ENCODE peak calls at places on chromosomes 5 and 9, in seven cellular contexts. One of them, this sample, is unnamed.

GRCh38 chr9:22203371-22204138 is 194.4 kb upstream of the CDKN2B start:
- ATAC-seq in stimulated activated effector memory CD8-positive, alpha-beta T cell treated with anti-CD3 and anti-CD28 coated beads, Interleukin-12 subunit alpha, Interleukin-12 subunit beta, amount 100 ng/mL, for 72 hours: peak; percentile 47
- ATAC-seq in right lobe of liver: peak; percentile 47
- ATAC-seq in RWPE2: no peak
- ATAC-seq in activated naive CD8-positive, alpha-beta T cell treated with anti-CD3 and anti-CD28 coated beads, Interleukin-2, amount 10 ng/mL, durations not matched to agents 7 days and 5 days: no peak
- ATAC-seq in left ventricle myocardium superior: no peak
- ATAC-seq in activated CD8-positive, alpha-beta T cell treated with anti-CD3 and anti-CD28 coated beads for 36 hours: peak; percentile 73
- ATAC-seq in this sample: peak; percentile 69

GRCh38 chr9:29213374-29214161 is 1640.3 kb upstream of the C9orf72 start:
- ATAC-seq in stimulated activated effector memory CD8-positive, alpha-beta T cell treated with anti-CD3 and anti-CD28 coated beads, Interleukin-12 subunit alpha, Interleukin-12 subunit beta, amount 100 ng/mL, for 72 hours: peak; percentile 27
- ATAC-seq in right lobe of liver: peak; percentile 31
- ATAC-seq in RWPE2: peak; percentile 55
- ATAC-seq in activated naive CD8-positive, alpha-beta T cell treated with anti-CD3 and anti-CD28 coated beads, Interleukin-2, amount 10 ng/mL, durations not matched to agents 7 days and 5 days: no peak
- ATAC-seq in left ventricle myocardium superior: peak; percentile 15
- ATAC-seq in activated CD8-positive, alpha-beta T cell treated with anti-CD3 and anti-CD28 coated beads for 36 hours: no peak
- ATAC-seq in this sample: no peak

GRCh38 chr5:139273322-139273571 is 20.3 kb upstream of the MATR3 start:
- ATAC-seq in stimulated activated effector memory CD8-positive, alpha-beta T cell treated with anti-CD3 and anti-CD28 coated beads, Interleukin-12 subunit alpha, Interleukin-12 subunit beta, amount 100 ng/mL, for 72 hours: peak; percentile 52
- ATAC-seq in right lobe of liver: no peak
- ATAC-seq in RWPE2: peak; percentile 13
- ATAC-seq in activated naive CD8-positive, alpha-beta T cell treated with anti-CD3 and anti-CD28 coated beads, Interleukin-2, amount 10 ng/mL, durations not matched to agents 7 days and 5 days: no peak
- ATAC-seq in left ventricle myocardium superior: peak; percentile 52
- ATAC-seq in activated CD8-positive, alpha-beta T cell treated with anti-CD3 and anti-CD28 coated beads for 36 hours: peak; percentile 25
- ATAC-seq in this sample: no peak

GRCh38 chr5:154084255-154084654 is 45.5 kb downstream of the MFAP3 start:
- ATAC-seq in stimulated activated effector memory CD8-positive, alpha-beta T cell treated with anti-CD3 and anti-CD28 coated beads, Interleukin-12 subunit alpha, Interleukin-12 subunit beta, amount 100 ng/mL, for 72 hours: peak; percentile 46
- ATAC-seq in right lobe of liver: no peak
- ATAC-seq in RWPE2: no peak
- ATAC-seq in activated naive CD8-positive, alpha-beta T cell treated with anti-CD3 and anti-CD28 coated beads, Interleukin-2, amount 10 ng/mL, durations not matched to agents 7 days and 5 days: no peak
- ATAC-seq in left ventricle myocardium superior: no peak
- ATAC-seq in activated CD8-positive, alpha-beta T cell treated with anti-CD3 and anti-CD28 coated beads for 36 hours: no peak
- ATAC-seq in this sample: no peak

GRCh38 chr5:93665649-93666048 is 75.8 kb downstream of the POU5F2 start:
- ATAC-seq in stimulated activated effector memory CD8-positive, alpha-beta T cell treated with anti-CD3 and anti-CD28 coated beads, Interleukin-12 subunit alpha, Interleukin-12 subunit beta, amount 100 ng/mL, for 72 hours: no peak
- ATAC-seq in right lobe of liver: no peak
- ATAC-seq in RWPE2: no peak
- ATAC-seq in activated naive CD8-positive, alpha-beta T cell treated with anti-CD3 and anti-CD28 coated beads, Interleukin-2, amount 10 ng/mL, durations not matched to agents 7 days and 5 days: no peak
- ATAC-seq in left ventricle myocardium superior: no peak
- ATAC-seq in activated CD8-positive, alpha-beta T cell treated with anti-CD3 and anti-CD28 coated beads for 36 hours: no peak
- ATAC-seq in this sample: no peak

GRCh38 chr5:66329078-66329477 is 185.0 kb downstream of the SREK1 start:
- ATAC-seq in stimulated activated effector memory CD8-positive, alpha-beta T cell treated with anti-CD3 and anti-CD28 coated beads, Interleukin-12 subunit alpha, Interleukin-12 subunit beta, amount 100 ng/mL, for 72 hours: peak; percentile 80
- ATAC-seq in right lobe of liver: no peak
- ATAC-seq in RWPE2: peak; percentile 94
- ATAC-seq in activated naive CD8-positive, alpha-beta T cell treated with anti-CD3 and anti-CD28 coated beads, Interleukin-2, amount 10 ng/mL, durations not matched to agents 7 days and 5 days: no peak
- ATAC-seq in left ventricle myocardium superior: no peak
- ATAC-seq in activated CD8-positive, alpha-beta T cell treated with anti-CD3 and anti-CD28 coated beads for 36 hours: peak; percentile 94
- ATAC-seq in this sample: peak; percentile 85

GRCh38 chr9:99021512-99021911 is 77.8 kb downstream of the COL15A1 start:
- ATAC-seq in stimulated activated effector memory CD8-positive, alpha-beta T cell treated with anti-CD3 and anti-CD28 coated beads, Interleukin-12 subunit alpha, Interleukin-12 subunit beta, amount 100 ng/mL, for 72 hours: peak; percentile 16
- ATAC-seq in right lobe of liver: no peak
- ATAC-seq in RWPE2: no peak
- ATAC-seq in activated naive CD8-positive, alpha-beta T cell treated with anti-CD3 and anti-CD28 coated beads, Interleukin-2, amount 10 ng/mL, durations not matched to agents 7 days and 5 days: no peak
- ATAC-seq in left ventricle myocardium superior: no peak
- ATAC-seq in activated CD8-positive, alpha-beta T cell treated with anti-CD3 and anti-CD28 coated beads for 36 hours: no peak
- ATAC-seq in this sample: no peak

GRCh38 chr9:123090198-123090896 is 56.9 kb downstream of the GPR21 start:
- ATAC-seq in stimulated activated effector memory CD8-positive, alpha-beta T cell treated with anti-CD3 and anti-CD28 coated beads, Interleukin-12 subunit alpha, Interleukin-12 subunit beta, amount 100 ng/mL, for 72 hours: no peak
- ATAC-seq in right lobe of liver: no peak
- ATAC-seq in RWPE2: no peak
- ATAC-seq in activated naive CD8-positive, alpha-beta T cell treated with anti-CD3 and anti-CD28 coated beads, Interleukin-2, amount 10 ng/mL, durations not matched to agents 7 days and 5 days: no peak
- ATAC-seq in left ventricle myocardium superior: no peak
- ATAC-seq in activated CD8-positive, alpha-beta T cell treated with anti-CD3 and anti-CD28 coated beads for 36 hours: no peak
- ATAC-seq in this sample: no peak

GRCh38 chr9:93576296-93577044 is at the start of gene PHF2:
- ATAC-seq in stimulated activated effector memory CD8-positive, alpha-beta T cell treated with anti-CD3 and anti-CD28 coated beads, Interleukin-12 subunit alpha, Interleukin-12 subunit beta, amount 100 ng/mL, for 72 hours: peak; percentile 63
- ATAC-seq in right lobe of liver: peak; percentile 50
- ATAC-seq in RWPE2: peak; percentile 34
- ATAC-seq in activated naive CD8-positive, alpha-beta T cell treated with anti-CD3 and anti-CD28 coated beads, Interleukin-2, amount 10 ng/mL, durations not matched to agents 7 days and 5 days: peak; percentile 55
- ATAC-seq in left ventricle myocardium superior: peak; percentile 45
- ATAC-seq in activated CD8-positive, alpha-beta T cell treated with anti-CD3 and anti-CD28 coated beads for 36 hours: peak; percentile 48
- ATAC-seq in this sample: peak; percentile 59

GRCh38 chr9:87479801-87480201 is 17.9 kb upstream of the DAPK1 start:
- ATAC-seq in stimulated activated effector memory CD8-positive, alpha-beta T cell treated with anti-CD3 and anti-CD28 coated beads, Interleukin-12 subunit alpha, Interleukin-12 subunit beta, amount 100 ng/mL, for 72 hours: no peak
- ATAC-seq in right lobe of liver: peak; percentile 85
- ATAC-seq in RWPE2: no peak
- ATAC-seq in activated naive CD8-positive, alpha-beta T cell treated with anti-CD3 and anti-CD28 coated beads, Interleukin-2, amount 10 ng/mL, durations not matched to agents 7 days and 5 days: no peak
- ATAC-seq in left ventricle myocardium superior: peak; percentile 55
- ATAC-seq in activated CD8-positive, alpha-beta T cell treated with anti-CD3 and anti-CD28 coated beads for 36 hours: no peak
- ATAC-seq in this sample: peak; percentile 16

GRCh38 chr5:96781031-96781733 is 26.6 kb downstream of the ERAP1 start:
- ATAC-seq in stimulated activated effector memory CD8-positive, alpha-beta T cell treated with anti-CD3 and anti-CD28 coated beads, Interleukin-12 subunit alpha, Interleukin-12 subunit beta, amount 100 ng/mL, for 72 hours: no peak
- ATAC-seq in right lobe of liver: no peak
- ATAC-seq in RWPE2: peak; percentile 79
- ATAC-seq in activated naive CD8-positive, alpha-beta T cell treated with anti-CD3 and anti-CD28 coated beads, Interleukin-2, amount 10 ng/mL, durations not matched to agents 7 days and 5 days: no peak
- ATAC-seq in left ventricle myocardium superior: peak; percentile 15
- ATAC-seq in activated CD8-positive, alpha-beta T cell treated with anti-CD3 and anti-CD28 coated beads for 36 hours: no peak
- ATAC-seq in this sample: no peak

GRCh38 chr5:95930141-95930540 is 31.5 kb downstream of the ELL2 start:
- ATAC-seq in stimulated activated effector memory CD8-positive, alpha-beta T cell treated with anti-CD3 and anti-CD28 coated beads, Interleukin-12 subunit alpha, Interleukin-12 subunit beta, amount 100 ng/mL, for 72 hours: no peak
- ATAC-seq in right lobe of liver: no peak
- ATAC-seq in RWPE2: no peak
- ATAC-seq in activated naive CD8-positive, alpha-beta T cell treated with anti-CD3 and anti-CD28 coated beads, Interleukin-2, amount 10 ng/mL, durations not matched to agents 7 days and 5 days: no peak
- ATAC-seq in left ventricle myocardium superior: no peak
- ATAC-seq in activated CD8-positive, alpha-beta T cell treated with anti-CD3 and anti-CD28 coated beads for 36 hours: no peak
- ATAC-seq in this sample: no peak

GRCh38 chr9:81825831-81826540 is 102.2 kb upstream of the SPATA31D4 start:
- ATAC-seq in stimulated activated effector memory CD8-positive, alpha-beta T cell treated with anti-CD3 and anti-CD28 coated beads, Interleukin-12 subunit alpha, Interleukin-12 subunit beta, amount 100 ng/mL, for 72 hours: no peak
- ATAC-seq in right lobe of liver: no peak
- ATAC-seq in RWPE2: peak; percentile 89
- ATAC-seq in activated naive CD8-positive, alpha-beta T cell treated with anti-CD3 and anti-CD28 coated beads, Interleukin-2, amount 10 ng/mL, durations not matched to agents 7 days and 5 days: no peak
- ATAC-seq in left ventricle myocardium superior: peak; percentile 54
- ATAC-seq in activated CD8-positive, alpha-beta T cell treated with anti-CD3 and anti-CD28 coated beads for 36 hours: no peak
- ATAC-seq in this sample: no peak

GRCh38 chr9:22009563-22009867 is 410 bp upstream of the CDKN2B start:
- ATAC-seq in stimulated activated effector memory CD8-positive, alpha-beta T cell treated with anti-CD3 and anti-CD28 coated beads, Interleukin-12 subunit alpha, Interleukin-12 subunit beta, amount 100 ng/mL, for 72 hours: peak; percentile 29
- ATAC-seq in right lobe of liver: no peak
- ATAC-seq in RWPE2: no peak
- ATAC-seq in activated naive CD8-positive, alpha-beta T cell treated with anti-CD3 and anti-CD28 coated beads, Interleukin-2, amount 10 ng/mL, durations not matched to agents 7 days and 5 days: peak; percentile 11
- ATAC-seq in left ventricle myocardium superior: no peak
- ATAC-seq in activated CD8-positive, alpha-beta T cell treated with anti-CD3 and anti-CD28 coated beads for 36 hours: no peak
- ATAC-seq in this sample: peak; percentile 38

GRCh38 chr5:37190592-37190991 is 58.6 kb downstream of the CPLANE1 start:
- ATAC-seq in stimulated activated effector memory CD8-positive, alpha-beta T cell treated with anti-CD3 and anti-CD28 coated beads, Interleukin-12 subunit alpha, Interleukin-12 subunit beta, amount 100 ng/mL, for 72 hours: no peak
- ATAC-seq in right lobe of liver: no peak
- ATAC-seq in RWPE2: no peak
- ATAC-seq in activated naive CD8-positive, alpha-beta T cell treated with anti-CD3 and anti-CD28 coated beads, Interleukin-2, amount 10 ng/mL, durations not matched to agents 7 days and 5 days: no peak
- ATAC-seq in left ventricle myocardium superior: no peak
- ATAC-seq in activated CD8-positive, alpha-beta T cell treated with anti-CD3 and anti-CD28 coated beads for 36 hours: no peak
- ATAC-seq in this sample: no peak

GRCh38 chr5:73673161-73673591 is 47.2 kb downstream of the ARHGEF28 start:
- ATAC-seq in stimulated activated effector memory CD8-positive, alpha-beta T cell treated with anti-CD3 and anti-CD28 coated beads, Interleukin-12 subunit alpha, Interleukin-12 subunit beta, amount 100 ng/mL, for 72 hours: no peak
- ATAC-seq in right lobe of liver: peak; percentile 84
- ATAC-seq in RWPE2: peak; percentile 89
- ATAC-seq in activated naive CD8-positive, alpha-beta T cell treated with anti-CD3 and anti-CD28 coated beads, Interleukin-2, amount 10 ng/mL, durations not matched to agents 7 days and 5 days: no peak
- ATAC-seq in left ventricle myocardium superior: no peak
- ATAC-seq in activated CD8-positive, alpha-beta T cell treated with anti-CD3 and anti-CD28 coated beads for 36 hours: no peak
- ATAC-seq in this sample: no peak

GRCh38 chr5:43623048-43623447 is 20.1 kb downstream of the NNT start:
- ATAC-seq in stimulated activated effector memory CD8-positive, alpha-beta T cell treated with anti-CD3 and anti-CD28 coated beads, Interleukin-12 subunit alpha, Interleukin-12 subunit beta, amount 100 ng/mL, for 72 hours: no peak
- ATAC-seq in right lobe of liver: no peak
- ATAC-seq in RWPE2: no peak
- ATAC-seq in activated naive CD8-positive, alpha-beta T cell treated with anti-CD3 and anti-CD28 coated beads, Interleukin-2, amount 10 ng/mL, durations not matched to agents 7 days and 5 days: no peak
- ATAC-seq in left ventricle myocardium superior: peak; percentile 15
- ATAC-seq in activated CD8-positive, alpha-beta T cell treated with anti-CD3 and anti-CD28 coated beads for 36 hours: no peak
- ATAC-seq in this sample: no peak

GRCh38 chr9:2260401-2261306 is 245.5 kb downstream of the SMARCA2 start:
- ATAC-seq in stimulated activated effector memory CD8-positive, alpha-beta T cell treated with anti-CD3 and anti-CD28 coated beads, Interleukin-12 subunit alpha, Interleukin-12 subunit beta, amount 100 ng/mL, for 72 hours: peak; percentile 70
- ATAC-seq in right lobe of liver: no peak
- ATAC-seq in RWPE2: peak; percentile 94
- ATAC-seq in activated naive CD8-positive, alpha-beta T cell treated with anti-CD3 and anti-CD28 coated beads, Interleukin-2, amount 10 ng/mL, durations not matched to agents 7 days and 5 days: no peak
- ATAC-seq in left ventricle myocardium superior: no peak
- ATAC-seq in activated CD8-positive, alpha-beta T cell treated with anti-CD3 and anti-CD28 coated beads for 36 hours: peak; percentile 39
- ATAC-seq in this sample: peak; percentile 66

GRCh38 chr5:96750110-96750822 is 57.5 kb downstream of the ERAP1 start:
- ATAC-seq in stimulated activated effector memory CD8-positive, alpha-beta T cell treated with anti-CD3 and anti-CD28 coated beads, Interleukin-12 subunit alpha, Interleukin-12 subunit beta, amount 100 ng/mL, for 72 hours: no peak
- ATAC-seq in right lobe of liver: no peak
- ATAC-seq in RWPE2: no peak
- ATAC-seq in activated naive CD8-positive, alpha-beta T cell treated with anti-CD3 and anti-CD28 coated beads, Interleukin-2, amount 10 ng/mL, durations not matched to agents 7 days and 5 days: no peak
- ATAC-seq in left ventricle myocardium superior: no peak
- ATAC-seq in activated CD8-positive, alpha-beta T cell treated with anti-CD3 and anti-CD28 coated beads for 36 hours: no peak
- ATAC-seq in this sample: no peak

GRCh38 chr5:57940236-57940635 is 457.6 kb upstream of the ACTBL2 start:
- ATAC-seq in stimulated activated effector memory CD8-positive, alpha-beta T cell treated with anti-CD3 and anti-CD28 coated beads, Interleukin-12 subunit alpha, Interleukin-12 subunit beta, amount 100 ng/mL, for 72 hours: no peak
- ATAC-seq in right lobe of liver: no peak
- ATAC-seq in RWPE2: no peak
- ATAC-seq in activated naive CD8-positive, alpha-beta T cell treated with anti-CD3 and anti-CD28 coated beads, Interleukin-2, amount 10 ng/mL, durations not matched to agents 7 days and 5 days: no peak
- ATAC-seq in left ventricle myocardium superior: no peak
- ATAC-seq in activated CD8-positive, alpha-beta T cell treated with anti-CD3 and anti-CD28 coated beads for 36 hours: no peak
- ATAC-seq in this sample: no peak

GRCh38 chr9:127099664-127100063 is 22.8 kb downstream of the ANGPTL2 start:
- ATAC-seq in stimulated activated effector memory CD8-positive, alpha-beta T cell treated with anti-CD3 and anti-CD28 coated beads, Interleukin-12 subunit alpha, Interleukin-12 subunit beta, amount 100 ng/mL, for 72 hours: no peak
- ATAC-seq in right lobe of liver: no peak
- ATAC-seq in RWPE2: no peak
- ATAC-seq in activated naive CD8-positive, alpha-beta T cell treated with anti-CD3 and anti-CD28 coated beads, Interleukin-2, amount 10 ng/mL, durations not matched to agents 7 days and 5 days: no peak
- ATAC-seq in left ventricle myocardium superior: peak; percentile 51
- ATAC-seq in activated CD8-positive, alpha-beta T cell treated with anti-CD3 and anti-CD28 coated beads for 36 hours: no peak
- ATAC-seq in this sample: no peak

GRCh38 chr5:53359906-53360305 is 120.5 kb upstream of the FST start:
- ATAC-seq in stimulated activated effector memory CD8-positive, alpha-beta T cell treated with anti-CD3 and anti-CD28 coated beads, Interleukin-12 subunit alpha, Interleukin-12 subunit beta, amount 100 ng/mL, for 72 hours: no peak
- ATAC-seq in right lobe of liver: no peak
- ATAC-seq in RWPE2: no peak
- ATAC-seq in activated naive CD8-positive, alpha-beta T cell treated with anti-CD3 and anti-CD28 coated beads, Interleukin-2, amount 10 ng/mL, durations not matched to agents 7 days and 5 days: no peak
- ATAC-seq in left ventricle myocardium superior: peak; percentile 42
- ATAC-seq in activated CD8-positive, alpha-beta T cell treated with anti-CD3 and anti-CD28 coated beads for 36 hours: no peak
- ATAC-seq in this sample: no peak

GRCh38 chr5:179865471-179866240 is 7.0 kb upstream of the MRNIP start:
- ATAC-seq in stimulated activated effector memory CD8-positive, alpha-beta T cell treated with anti-CD3 and anti-CD28 coated beads, Interleukin-12 subunit alpha, Interleukin-12 subunit beta, amount 100 ng/mL, for 72 hours: no peak
- ATAC-seq in right lobe of liver: no peak
- ATAC-seq in RWPE2: peak; percentile 41
- ATAC-seq in activated naive CD8-positive, alpha-beta T cell treated with anti-CD3 and anti-CD28 coated beads, Interleukin-2, amount 10 ng/mL, durations not matched to agents 7 days and 5 days: no peak
- ATAC-seq in left ventricle myocardium superior: no peak
- ATAC-seq in activated CD8-positive, alpha-beta T cell treated with anti-CD3 and anti-CD28 coated beads for 36 hours: no peak
- ATAC-seq in this sample: no peak

GRCh38 chr9:4585135-4585534 is 77.0 kb upstream of the PLPP6 start:
- ATAC-seq in stimulated activated effector memory CD8-positive, alpha-beta T cell treated with anti-CD3 and anti-CD28 coated beads, Interleukin-12 subunit alpha, Interleukin-12 subunit beta, amount 100 ng/mL, for 72 hours: no peak
- ATAC-seq in right lobe of liver: peak; percentile 15
- ATAC-seq in RWPE2: no peak
- ATAC-seq in activated naive CD8-positive, alpha-beta T cell treated with anti-CD3 and anti-CD28 coated beads, Interleukin-2, amount 10 ng/mL, durations not matched to agents 7 days and 5 days: no peak
- ATAC-seq in left ventricle myocardium superior: no peak
- ATAC-seq in activated CD8-positive, alpha-beta T cell treated with anti-CD3 and anti-CD28 coated beads for 36 hours: no peak
- ATAC-seq in this sample: no peak

GRCh38 chr5:10489810-10490426 is 48.2 kb downstream of the ROPN1L start:
- ATAC-seq in stimulated activated effector memory CD8-positive, alpha-beta T cell treated with anti-CD3 and anti-CD28 coated beads, Interleukin-12 subunit alpha, Interleukin-12 subunit beta, amount 100 ng/mL, for 72 hours: peak; percentile 76
- ATAC-seq in right lobe of liver: peak; percentile 24
- ATAC-seq in RWPE2: peak; percentile 28
- ATAC-seq in activated naive CD8-positive, alpha-beta T cell treated with anti-CD3 and anti-CD28 coated beads, Interleukin-2, amount 10 ng/mL, durations not matched to agents 7 days and 5 days: peak; percentile 92
- ATAC-seq in left ventricle myocardium superior: peak; percentile 12
- ATAC-seq in activated CD8-positive, alpha-beta T cell treated with anti-CD3 and anti-CD28 coated beads for 36 hours: peak; percentile 88
- ATAC-seq in this sample: peak; percentile 71

GRCh38 chr5:67025437-67025836 is 171.2 kb downstream of the CD180 start:
- ATAC-seq in stimulated activated effector memory CD8-positive, alpha-beta T cell treated with anti-CD3 and anti-CD28 coated beads, Interleukin-12 subunit alpha, Interleukin-12 subunit beta, amount 100 ng/mL, for 72 hours: no peak
- ATAC-seq in right lobe of liver: peak; percentile 58
- ATAC-seq in RWPE2: no peak
- ATAC-seq in activated naive CD8-positive, alpha-beta T cell treated with anti-CD3 and anti-CD28 coated beads, Interleukin-2, amount 10 ng/mL, durations not matched to agents 7 days and 5 days: no peak
- ATAC-seq in left ventricle myocardium superior: peak; percentile 26
- ATAC-seq in activated CD8-positive, alpha-beta T cell treated with anti-CD3 and anti-CD28 coated beads for 36 hours: no peak
- ATAC-seq in this sample: no peak

GRCh38 chr5:175654807-175655206 is 3.1 kb upstream of the HRH2 start:
- ATAC-seq in stimulated activated effector memory CD8-positive, alpha-beta T cell treated with anti-CD3 and anti-CD28 coated beads, Interleukin-12 subunit alpha, Interleukin-12 subunit beta, amount 100 ng/mL, for 72 hours: peak; percentile 24
- ATAC-seq in right lobe of liver: no peak
- ATAC-seq in RWPE2: no peak
- ATAC-seq in activated naive CD8-positive, alpha-beta T cell treated with anti-CD3 and anti-CD28 coated beads, Interleukin-2, amount 10 ng/mL, durations not matched to agents 7 days and 5 days: no peak
- ATAC-seq in left ventricle myocardium superior: no peak
- ATAC-seq in activated CD8-positive, alpha-beta T cell treated with anti-CD3 and anti-CD28 coated beads for 36 hours: peak; percentile 8
- ATAC-seq in this sample: peak; percentile 26

GRCh38 chr9:571066-571465 is 270.4 kb upstream of the DMRT1 start:
- ATAC-seq in stimulated activated effector memory CD8-positive, alpha-beta T cell treated with anti-CD3 and anti-CD28 coated beads, Interleukin-12 subunit alpha, Interleukin-12 subunit beta, amount 100 ng/mL, for 72 hours: no peak
- ATAC-seq in right lobe of liver: peak; percentile 46
- ATAC-seq in RWPE2: no peak
- ATAC-seq in activated naive CD8-positive, alpha-beta T cell treated with anti-CD3 and anti-CD28 coated beads, Interleukin-2, amount 10 ng/mL, durations not matched to agents 7 days and 5 days: no peak
- ATAC-seq in left ventricle myocardium superior: peak; percentile 73
- ATAC-seq in activated CD8-positive, alpha-beta T cell treated with anti-CD3 and anti-CD28 coated beads for 36 hours: no peak
- ATAC-seq in this sample: no peak

This sample was measured in activated T-helper 17 cell treated with anti-CD3 and anti-CD28 coated beads, Interleukin-2, amount 50 U/mL, for 72 hours.